ENCODE peak calls at places on chromosomes 12 and 14, in seven cellular contexts. E, T, Z, C, B, X and L are unnamed samples.

GRCh38 chr14:66568220-66568619 is 60.3 kb downstream of the GPHN start:
- DNase-seq in T (no peak), C (no peak), B (no peak), Z (peak), X (no peak), E (no peak), L (no peak)

GRCh38 chr14:89702151-89702936 is 252.2 kb downstream of the EFCAB11 start:
- DNase-seq in Z (peak), C (peak), T (no peak), X (no peak), B (no peak), E (no peak), L (peak)

GRCh38 chr14:58796201-58796600 is 158.4 kb downstream of the DACT1 start:
- DNase-seq in Z (no peak), T (no peak), B (no peak), E (no peak), C (no peak), X (no peak), L (no peak)

GRCh38 chr14:93736378-93737014 is 51.8 kb downstream of the PRIMA1 start:
- DNase-seq in E (no peak), T (no peak), B (no peak), C (no peak), X (peak), Z (no peak), L (no peak)

GRCh38 chr12:106632797-106633450 is 50.1 kb downstream of the RFX4 start:
- DNase-seq in X (peak), T (no peak), E (no peak), C (no peak), B (no peak), Z (no peak), L (no peak)

GRCh38 chr12:109951136-109951535 is 45.0 kb downstream of the GIT2 start:
- DNase-seq in Z (peak), T (no peak), X (peak), B (no peak), C (peak), E (no peak), L (peak)

GRCh38 chr12:57895337-57896138 is 45.8 kb upstream of the ATP23 start:
- DNase-seq in C (no peak), B (no peak), E (no peak), T (no peak), X (no peak), Z (no peak), L (no peak)

GRCh38 chr14:22179190-22179589 is 409.8 kb downstream of the DAD1 start:
- DNase-seq in B (no peak), X (peak), T (no peak), E (no peak), Z (no peak), C (no peak), L (no peak)

GRCh38 chr12:90074086-90074485 is 365.4 kb upstream of the ATP2B1 start:
- DNase-seq in X (no peak), C (no peak), T (no peak), E (no peak), Z (no peak), B (no peak), L (no peak)